ENCODE peak calls at places on chromosomes 11 and 22, in four cellular contexts. E is K562, T is HepG2, I is GM12878. N is an unnamed sample.

GRCh38 chr11:129248618-129249017 is 56.5 kb upstream of the ARHGAP32 start:
- DNase-seq in E (no peak), T (peak; percentile 77), I (no peak), N (no peak)

GRCh38 chr11:14342906-14343305 is 16.1 kb downstream of the RRAS2 start:
- DNase-seq in E (no peak), I (no peak), T (no peak), N (no peak)

GRCh38 chr22:49921508-49922278 is 3.3 kb downstream of the CRELD2 start:
- DNase-seq in T (no peak), I (no peak), E (no peak), N (no peak)

GRCh38 chr22:44701824-44702478 is at the start of gene PRR5:
- DNase-seq in I (no peak), E (peak; percentile 90), T (peak; percentile 68), N (peak; percentile 97)

GRCh38 chr11:41522391-41522790 is 62.9 kb upstream of the LRRC4C start:
- DNase-seq in T (no peak), I (no peak), E (no peak), N (no peak)

GRCh38 chr22:33109532-33110148 is 51.5 kb upstream of the SYN3 start:
- DNase-seq in E (no peak), T (no peak), I (no peak), N (no peak)

GRCh38 chr11:92769125-92769524 is 200.3 kb upstream of the MTNR1B start:
- DNase-seq in T (no peak), I (no peak), E (no peak), N (no peak)

GRCh38 chr11:19800714-19801519 is 88.3 kb downstream of the NAV2 start:
- DNase-seq in T (no peak), E (no peak), I (no peak), N (no peak)

GRCh38 chr11:4748435-4748834 is 21.3 kb downstream of the OR51F1 start:
- DNase-seq in E (no peak), T (no peak), I (no peak), N (no peak)

GRCh38 chr11:7577883-7578242 is 64.1 kb downstream of the PPFIBP2 start:
- DNase-seq in T (no peak), E (no peak), I (no peak), N (peak; percentile 51)

GRCh38 chr11:8109675-8110074 is 28.7 kb downstream of the TUB start:
- DNase-seq in I (no peak), T (no peak), E (no peak), N (no peak)

GRCh38 chr11:122103366-122103765 is 12.6 kb downstream of the BLID start:
- DNase-seq in T (no peak), E (no peak), I (no peak), N (no peak)

GRCh38 chr11:111305871-111306270 is 7.5 kb downstream of the POU2AF3 start:
- DNase-seq in I (no peak), T (no peak), E (no peak), N (no peak)

GRCh38 chr11:57460017-57460755 is at the start of gene RTN4RL2:
- DNase-seq in E (peak; percentile 90), I (no peak), T (peak; percentile 48), N (peak; percentile 91)

GRCh38 chr11:91981995-91982394 is 242.6 kb upstream of the FAT3 start:
- DNase-seq in E (no peak), I (no peak), T (no peak), N (no peak)

GRCh38 chr11:2703487-2704141 is 3.8 kb upstream of the KCNQ1OT1 start:
- DNase-seq in T (no peak), I (no peak), E (no peak), N (no peak)

DNA sequence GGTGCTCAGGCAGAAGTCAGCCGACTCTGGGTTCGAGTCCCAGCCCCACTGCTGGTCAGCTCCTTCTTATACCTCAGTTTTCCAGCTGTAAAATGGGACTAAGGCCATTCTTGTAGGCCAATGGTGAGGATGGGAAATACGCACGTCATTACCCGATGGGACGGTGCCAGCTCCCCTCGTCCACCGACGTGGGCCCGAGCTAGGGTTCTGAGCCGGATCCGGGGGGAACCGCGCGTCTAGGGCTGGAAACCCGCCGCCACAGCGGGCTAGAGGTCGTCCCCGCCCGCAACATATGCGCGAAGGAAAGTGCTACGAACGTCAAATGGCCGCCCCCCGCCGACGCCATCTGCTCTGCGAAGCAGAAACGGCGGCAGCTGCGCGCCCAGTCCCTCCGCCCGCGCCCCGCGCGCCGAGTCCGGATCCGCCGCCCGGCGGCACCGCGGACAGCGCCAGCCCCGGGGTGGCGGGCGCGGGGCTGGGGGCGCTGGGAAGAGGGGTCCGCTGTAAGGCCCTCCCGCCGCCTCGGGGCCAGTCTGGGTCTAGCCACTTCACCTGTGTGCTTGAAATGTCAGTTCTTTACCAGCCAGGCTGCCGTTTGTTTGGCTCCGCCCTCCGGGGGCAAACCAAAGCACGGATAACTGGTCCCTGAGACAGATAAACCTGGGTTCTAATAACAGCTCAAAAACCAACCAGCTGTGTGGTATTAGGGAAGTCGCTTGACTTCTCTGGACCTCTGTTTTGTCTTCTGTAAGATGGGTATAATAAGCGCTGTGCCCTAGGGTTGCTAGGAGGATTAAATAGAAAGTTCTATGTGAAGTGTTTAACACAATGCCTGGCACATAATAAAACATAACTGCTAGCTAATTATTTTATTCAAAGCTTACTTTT is 103.5 kb upstream of the RCN1 start:
- DNase-seq in T (no peak), I (no peak), E (no peak), N (peak; percentile 44)
- TF ChIP-seq EP300 in T (no peak), I (no peak), E (no peak), N (no peak)

GRCh38 chr22:38657248-38657909 is 941 bp downstream of the CBY1 start:
- DNase-seq in I (no peak), T (peak; percentile 13), E (peak; percentile 17), N (peak; percentile 31)
- TF ChIP-seq FOXM1 in I (no peak), T (no peak), E (no peak), N (no peak)

GRCh38 chr22:28883917-28884753 is 763 bp downstream of the ZNRF3 start:
- DNase-seq in T (no peak), I (no peak), E (peak; percentile 17), N (peak; percentile 74)
- TF ChIP-seq SIN3A in T (no peak), I (no peak), E (no peak), N (no peak)

GRCh38 chr11:126443120-126443519 is 87.6 kb downstream of the ST3GAL4 start:
- DNase-seq in E (no peak), I (no peak), T (no peak), N (peak; percentile 74)
- TF ChIP-seq EP300 in E (no peak), I (no peak), T (no peak), N (no peak)

GRCh38 chr22:37643225-37643847 is 3.9 kb downstream of the SH3BP1 start:
- DNase-seq in I (no peak), T (no peak), E (peak; percentile 73), N (peak; percentile 91)
- TF ChIP-seq FOXM1 in I (no peak), T (no peak), E (no peak), N (no peak)

GRCh38 chr11:66976925-66977324 is 1.8 kb downstream of the C11orf86 start:
- DNase-seq in I (no peak), E (no peak), T (no peak), N (no peak)

GRCh38 chr11:66981976-66982578 is 7.0 kb downstream of the C11orf86 start:
- DNase-seq in E (peak; percentile 74), I (no peak), T (peak; percentile 69), N (peak; percentile 78)

GRCh38 chr11:66978229-66978628 is 3.1 kb downstream of the C11orf86 start:
- DNase-seq in I (no peak), E (no peak), T (no peak), N (no peak)

GRCh38 chr11:66978717-66979116 is 3.6 kb downstream of the C11orf86 start:
- DNase-seq in E (no peak), I (no peak), T (no peak), N (no peak)

GRCh38 chr11:66979336-66979980 is 4.4 kb downstream of the C11orf86 start:
- DNase-seq in E (no peak), I (no peak), T (no peak), N (no peak)
- TF ChIP-seq SIN3A in E (no peak), I (no peak), T (no peak), N (no peak)

DNA sequence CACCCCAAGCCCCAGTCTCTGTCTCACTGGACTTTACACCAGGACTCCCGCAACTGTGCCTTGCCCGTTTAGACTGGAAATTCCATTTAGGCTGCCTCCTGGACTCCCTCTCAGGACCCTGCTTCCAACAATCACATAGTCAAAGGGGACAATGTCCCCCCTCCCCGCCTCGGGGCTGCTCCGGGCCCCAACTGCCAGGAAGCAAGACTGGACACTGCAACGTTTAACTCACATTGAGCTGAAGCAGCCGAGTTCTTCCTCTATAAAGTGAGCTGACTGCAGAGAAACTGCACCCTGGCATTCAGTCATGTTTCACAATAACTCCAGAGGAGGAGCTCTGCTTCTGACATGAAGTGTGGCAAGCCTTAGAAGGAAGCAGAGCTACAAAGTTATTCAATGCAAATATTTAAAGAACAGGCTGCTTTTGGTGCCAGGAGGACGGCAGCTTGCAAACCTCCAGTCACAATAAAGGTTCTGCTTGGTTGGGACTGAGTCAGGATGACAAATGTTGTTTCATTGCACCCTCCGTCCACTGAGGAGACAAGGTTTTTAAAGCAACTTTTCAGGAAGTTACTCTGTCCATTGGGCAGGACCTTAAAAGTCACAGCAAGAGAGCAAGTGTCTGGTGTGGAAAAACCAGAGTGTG is 19.9 kb downstream of the PACSIN2 start:
- DNase-seq in E (no peak), T (peak; percentile 98), I (peak; percentile 46), N (no peak)
- TF ChIP-seq EP300 in E (no peak), T (peak; percentile 83), I (no peak), N (no peak)